ENCODE peak calls at places on chromosome 22, in seven cellular contexts. G is CD4-positive, CD25-positive, alpha-beta regulatory T cell; S is AG04450; E is tibial nerve; K is body of pancreas; L is prostate gland; J is aorta. M is an unnamed sample.

GRCh38 chr22:37925311-37925710 is 19.2 kb downstream of the MICALL1 start:
- DNase-seq in S (no peak), L (no peak), E (no peak), G (no peak), K (no peak), J (no peak), M (no peak)

GRCh38 chr22:19943665-19944026 is 2.0 kb upstream of the TXNRD2 start:
- DNase-seq in G (no peak), S (no peak), L (no peak), K (no peak), E (no peak), J (no peak), M (no peak)

GRCh38 chr22:20508815-20509271 is 1.4 kb downstream of the MED15 start:
- DNase-seq in G (no peak), L (no peak), E (no peak), K (no peak), S (no peak), J (no peak), M (no peak)

GRCh38 chr22:25564320-25564978 is at the start of gene GRK3:
- DNase-seq in E (peak; percentile 31), K (peak; percentile 78), G (peak; percentile 58), S (no peak), J (peak; percentile 90), L (peak; percentile 75), M (peak; percentile 68)

GRCh38 chr22:50173221-50173982 is 2.9 kb downstream of the PANX2 start:
- DNase-seq in G (no peak), L (no peak), E (no peak), S (no peak), J (no peak), K (no peak), M (no peak)

GRCh38 chr22:28147401-28147800 is 228.3 kb upstream of the PITPNB start:
- DNase-seq in G (no peak), L (no peak), S (no peak), J (no peak), K (no peak), E (no peak), M (no peak)

GRCh38 chr22:27715078-27715477 is 86.5 kb downstream of the MN1 start:
- DNase-seq in K (no peak), S (no peak), L (no peak), E (no peak), G (no peak), J (peak; percentile 31), M (no peak)

GRCh38 chr22:24107668-24108067 is 73.6 kb upstream of the SUSD2 start:
- DNase-seq in G (no peak), L (peak; percentile 85), E (peak; percentile 78), K (peak; percentile 60), S (peak; percentile 83), J (peak; percentile 95), M (peak; percentile 89)

GRCh38 chr22:29065468-29066190 is 4.0 kb upstream of the C22orf31 start:
- DNase-seq in G (peak; percentile 9), J (no peak), K (no peak), E (no peak), L (no peak), S (no peak), M (no peak)

GRCh38 chr22:17443413-17444203 is 74.3 kb downstream of the CECR2 start:
- DNase-seq in L (no peak), E (no peak), G (no peak), S (no peak), J (no peak), K (no peak), M (no peak)

GRCh38 chr22:19143967-19144400 is 467 bp downstream of the ESS2 start:
- DNase-seq in E (no peak), K (no peak), S (no peak), L (no peak), G (peak; percentile 39), J (no peak), M (peak; percentile 6)

GRCh38 chr22:35905894-35906293 is 122.7 kb downstream of the RBFOX2 start:
- DNase-seq in L (no peak), J (no peak), S (no peak), K (no peak), G (no peak), E (no peak), M (no peak)

GRCh38 chr22:33921576-33922181 is 1.4 kb upstream of the LARGE1 start:
- DNase-seq in L (peak; percentile 52), E (peak; percentile 33), J (peak; percentile 89), G (no peak), S (peak; percentile 30), K (peak; percentile 38), M (peak; percentile 60)

GRCh38 chr22:29581799-29582198 is 886 bp upstream of the NIPSNAP1 start:
- DNase-seq in J (no peak), G (no peak), L (no peak), S (no peak), E (no peak), K (no peak), M (no peak)

GRCh38 chr22:20956258-20957117 is 10.6 kb upstream of the AIFM3 start:
- DNase-seq in J (no peak), K (peak; percentile 32), E (no peak), S (no peak), L (no peak), G (no peak), M (no peak)

GRCh38 chr22:23831261-23831660 is 7.5 kb downstream of the DERL3 start:
- DNase-seq in G (no peak), E (no peak), S (no peak), L (no peak), K (no peak), J (peak; percentile 59), M (no peak)

GRCh38 chr22:50009251-50009650 is 3.3 kb downstream of the IL17REL start:
- DNase-seq in G (no peak), L (no peak), E (no peak), K (no peak), S (no peak), J (peak; percentile 66), M (no peak)

GRCh38 chr22:44305888-44306287 is 6.9 kb downstream of the SHISAL1 start:
- DNase-seq in K (peak; percentile 25), G (no peak), L (no peak), J (no peak), S (no peak), E (no peak), M (no peak)

GRCh38 chr22:24095816-24096215 is 84.7 kb downstream of the CABIN1 start:
- DNase-seq in G (no peak), L (no peak), J (peak; percentile 22), E (no peak), S (no peak), K (no peak), M (no peak)

GRCh38 chr22:30325724-30326703 is 727 bp downstream of the TBC1D10A start:
- DNase-seq in S (no peak), K (peak; percentile 41), G (no peak), E (no peak), L (peak; percentile 42), J (peak; percentile 64), M (no peak)

GRCh38 chr22:43313497-43314474 is 29.4 kb downstream of the SCUBE1 start:
- DNase-seq in G (no peak), E (peak; percentile 84), L (no peak), J (peak; percentile 82), K (peak; percentile 13), S (no peak), M (peak; percentile 21)

GRCh38 chr22:37887610-37888378 is 18.3 kb upstream of the MICALL1 start:
- DNase-seq in S (peak; percentile 47), G (no peak), E (no peak), L (peak; percentile 90), J (no peak), K (peak; percentile 23), M (peak; percentile 53)

GRCh38 chr22:37068859-37069258 is 17.3 kb downstream of the KCTD17 start:
- DNase-seq in L (no peak), E (no peak), S (no peak), J (no peak), K (no peak), G (no peak), M (peak; percentile 34)

GRCh38 chr22:49636214-49636613 is 191.5 kb downstream of the BRD1 start:
- DNase-seq in E (no peak), G (no peak), J (no peak), L (no peak), K (no peak), S (no peak), M (no peak)

DNA sequence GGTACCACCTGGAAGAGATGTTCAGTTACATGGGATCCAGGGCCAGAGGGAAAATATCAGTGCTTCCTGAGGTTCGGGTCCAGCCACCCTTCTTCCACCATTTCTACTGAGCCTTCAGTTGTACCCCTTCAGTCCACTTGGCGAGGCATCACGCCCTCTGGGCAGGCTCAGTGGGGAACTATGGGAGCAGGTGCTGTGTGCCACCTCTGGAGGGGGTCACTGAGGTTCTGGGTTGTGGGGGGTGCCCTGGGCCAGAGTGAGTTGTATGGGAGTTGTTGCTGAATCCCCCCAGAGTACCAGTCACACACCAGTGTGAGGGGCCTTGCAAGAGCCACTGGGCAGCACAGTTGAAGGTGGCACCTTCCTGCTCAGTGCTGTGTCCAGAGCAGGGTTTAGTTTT is 2.7 kb upstream of the SREBF2 start:
- DNase-seq in G (no peak), J (no peak), L (no peak), S (no peak), K (no peak), E (no peak), M (no peak)
- H3K27ac ChIP-seq in G (peak overlapping the region; percentile 41), J (no peak overlapping the region), L (no peak overlapping the region), S (no peak overlapping the region), K (no peak overlapping the region), E (no peak overlapping the region), M (no peak overlapping the region)

GRCh38 chr22:41925783-41926460 is 684 bp downstream of the TNFRSF13C start:
- DNase-seq in E (no peak), J (peak; percentile 84), K (peak; percentile 69), G (peak; percentile 79), S (no peak), L (peak; percentile 43), M (peak; percentile 48)
- H3K4me3 ChIP-seq in E (no peak overlapping the region), J (no peak overlapping the region), K (no peak overlapping the region), G (peak overlapping the region; percentile 55), S (peak overlapping the region; percentile 38), L (peak overlapping the region; percentile 29), M (peak overlapping the region; percentile 22)

GRCh38 chr22:39703890-39704658 is 133.5 kb downstream of the CACNA1I start:
- DNase-seq in K (peak; percentile 12), E (no peak), S (no peak), J (no peak), L (no peak), G (no peak), M (peak; percentile 39)
- H3K27me3 ChIP-seq in K (no peaks in the 10 kb centered on the region), E (peaks cover 12% of the 10 kb centered on the region), S (peaks cover 33% of the 10 kb centered on the region), J (no peaks in the 10 kb centered on the region), L (no peaks in the 10 kb centered on the region), G (no peaks in the 10 kb centered on the region), M (no peaks in the 10 kb centered on the region)

GRCh38 chr22:39130892-39131855 is 21.3 kb downstream of the CBX7 start:
- DNase-seq in J (peak; percentile 59), S (no peak), K (peak; percentile 22), L (no peak), G (no peak), E (no peak), M (no peak)
- H3K27ac ChIP-seq in J (no peak overlapping the region), S (no peak overlapping the region), K (no peak overlapping the region), L (no peak overlapping the region), G (no peak overlapping the region), E (no peak overlapping the region), M (peak overlapping the region; percentile 73)

M was measured in cardiac muscle cell.